ENCODE peak calls at places on chromosomes 11 and 22, in five cellular contexts. X is fibroblast of lung, W is MM.1S, J is OCI-LY7, O is neural progenitor cell. E is an unnamed sample.
A peak's percentile ranks its signal among the peaks of the same experiment; 100 is the strongest.

GRCh38 chr11:101867951-101868350 is 46.9 kb upstream of the CEP126 start:
- DNase-seq in O (no peak), J (no peak), W (no peak), X (peak; percentile 8), E (no peak)

GRCh38 chr11:106496677-106497076 is 419.2 kb downstream of the AASDHPPT start:
- DNase-seq in O (no peak), J (no peak), W (no peak), X (peak; percentile 77), E (no peak)

GRCh38 chr11:61041755-61042518 is 60.4 kb upstream of the CD5 start:
- DNase-seq in J (peak; percentile 76), X (peak; percentile 3), W (peak; percentile 90), O (peak; percentile 77), E (peak; percentile 35)

GRCh38 chr11:123801765-123802164 is 4.4 kb downstream of the OR6M1 start:
- DNase-seq in X (no peak), O (no peak), J (no peak), W (no peak), E (no peak)

GRCh38 chr22:36323182-36323854 is 64.4 kb downstream of the MYH9 start:
- DNase-seq in J (no peak), O (no peak), W (no peak), X (peak; percentile 93), E (no peak)

GRCh38 chr22:40509401-40510134 is 127.0 kb downstream of the MRTFA start:
- DNase-seq in O (no peak), W (no peak), X (peak; percentile 99), J (no peak), E (no peak)

GRCh38 chr11:69493931-69494821 is 12.7 kb downstream of the LINC01488 start:
- DNase-seq in W (no peak), J (no peak), O (no peak), X (no peak), E (no peak)

GRCh38 chr11:46564459-46564858 is 29.4 kb downstream of the AMBRA1 start:
- DNase-seq in X (peak; percentile 52), J (no peak), W (no peak), O (no peak), E (no peak)

GRCh38 chr11:103862827-103863213 is 173.6 kb upstream of the DDI1 start:
- DNase-seq in X (no peak), J (no peak), W (no peak), O (peak; percentile 13), E (no peak)

GRCh38 chr11:19938051-19938856 is 222.0 kb downstream of the DBX1 start:
- DNase-seq in O (peak; percentile 74), X (peak; percentile 65), J (peak; percentile 42), W (peak; percentile 38), E (no peak)

GRCh38 chr11:122893131-122893530 is 10.6 kb downstream of the JHY start:
- DNase-seq in W (no peak), J (no peak), X (no peak), O (no peak), E (no peak)

GRCh38 chr11:66723693-66724092 is 5.3 kb downstream of the SPTBN2 start:
- DNase-seq in W (no peak), X (no peak), J (no peak), O (no peak), E (no peak)

GRCh38 chr11:118623291-118623655 is 15.9 kb downstream of the PHLDB1 start:
- DNase-seq in W (no peak), J (no peak), O (no peak), X (no peak), E (no peak)

GRCh38 chr11:77842451-77843121 is 21.6 kb downstream of the AAMDC start:
- DNase-seq in J (no peak), W (no peak), X (no peak), O (no peak), E (no peak)

GRCh38 chr11:67996622-67997459 is 7.1 kb downstream of the UNC93B1 start:
- DNase-seq in W (peak; percentile 73), X (peak; percentile 46), O (peak; percentile 86), J (peak; percentile 89), E (peak; percentile 71)

GRCh38 chr11:27571151-27571840 is 64.7 kb upstream of the LIN7C start:
- DNase-seq in J (no peak), X (peak; percentile 85), W (no peak), O (no peak), E (no peak)

GRCh38 chr11:128621491-128622136 is 34.3 kb upstream of the ETS1 start:
- DNase-seq in W (no peak), O (no peak), J (no peak), X (peak; percentile 97), E (no peak)

GRCh38 chr22:31206896-31207687 is 5.0 kb upstream of the LIMK2 start:
- DNase-seq in O (no peak), J (no peak), W (no peak), X (no peak), E (no peak)

GRCh38 chr11:93123351-93123898 is 74.4 kb downstream of the SLC36A4 start:
- DNase-seq in J (no peak), X (peak; percentile 68), W (no peak), O (no peak), E (no peak)

GRCh38 chr11:57444362-57445074 is 15.8 kb upstream of the RTN4RL2 start:
- DNase-seq in O (no peak), X (no peak), W (no peak), J (no peak), E (no peak)

GRCh38 chr11:125376117-125376516 is 119.9 kb downstream of the FEZ1 start:
- DNase-seq in O (no peak), X (no peak), J (no peak), W (peak; percentile 42), E (no peak)

GRCh38 chr11:67349927-67350465 is 3.4 kb downstream of the POLD4 start:
- DNase-seq in W (no peak), X (no peak), J (no peak), O (no peak), E (no peak)

GRCh38 chr22:49620003-49620556 is 207.6 kb downstream of the BRD1 start:
- DNase-seq in O (no peak), J (no peak), X (no peak), W (no peak), E (no peak)

GRCh38 chr11:112238041-112238440 is 11.8 kb downstream of the PTS start:
- DNase-seq in J (no peak), O (no peak), W (no peak), X (no peak), E (no peak)

GRCh38 chr11:96082002-96082899 is 158.3 kb upstream of the MTMR2 start:
- DNase-seq in W (no peak), X (no peak), O (no peak), J (no peak), E (no peak)

GRCh38 chr11:65111537-65112225 is at the start of gene TM7SF2:
- DNase-seq in O (peak; percentile 99), J (peak; percentile 97), X (peak; percentile 90), W (peak; percentile 98), E (peak; percentile 93)

GRCh38 chr11:75582461-75582934 is 20.4 kb downstream of the SERPINH1 start:
- DNase-seq in J (no peak), O (no peak), W (no peak), X (no peak), E (no peak)

GRCh38 chr22:44795701-44796630 is 43.6 kb downstream of the ARHGAP8 start:
- DNase-seq in O (no peak), J (no peak), W (no peak), X (no peak), E (no peak)

GRCh38 chr11:91819195-91819594 is 405.4 kb upstream of the FAT3 start:
- DNase-seq in W (no peak), X (no peak), O (no peak), J (no peak), E (no peak)

GRCh38 chr11:110431212-110432073 is 1.7 kb downstream of the FDX1 start:
- DNase-seq in O (peak; percentile 2), W (peak; percentile 56), J (peak; percentile 48), X (peak; percentile 39), E (no peak)

GRCh38 chr11:110428040-110428439 is 1.7 kb upstream of the FDX1 start:
- DNase-seq in O (no peak), W (no peak), J (no peak), X (no peak), E (no peak)

GRCh38 chr11:110429614-110430266 is at the start of gene FDX1:
- DNase-seq in X (peak; percentile 76), J (peak; percentile 94), W (peak; percentile 85), O (peak; percentile 96), E (peak; percentile 89)

GRCh38 chr11:110430267-110431211 is 791 bp downstream of the FDX1 start:
- DNase-seq in W (peak; percentile 27), O (peak; percentile 12), X (peak; percentile 50), J (peak; percentile 45), E (peak; percentile 12)

DNA sequence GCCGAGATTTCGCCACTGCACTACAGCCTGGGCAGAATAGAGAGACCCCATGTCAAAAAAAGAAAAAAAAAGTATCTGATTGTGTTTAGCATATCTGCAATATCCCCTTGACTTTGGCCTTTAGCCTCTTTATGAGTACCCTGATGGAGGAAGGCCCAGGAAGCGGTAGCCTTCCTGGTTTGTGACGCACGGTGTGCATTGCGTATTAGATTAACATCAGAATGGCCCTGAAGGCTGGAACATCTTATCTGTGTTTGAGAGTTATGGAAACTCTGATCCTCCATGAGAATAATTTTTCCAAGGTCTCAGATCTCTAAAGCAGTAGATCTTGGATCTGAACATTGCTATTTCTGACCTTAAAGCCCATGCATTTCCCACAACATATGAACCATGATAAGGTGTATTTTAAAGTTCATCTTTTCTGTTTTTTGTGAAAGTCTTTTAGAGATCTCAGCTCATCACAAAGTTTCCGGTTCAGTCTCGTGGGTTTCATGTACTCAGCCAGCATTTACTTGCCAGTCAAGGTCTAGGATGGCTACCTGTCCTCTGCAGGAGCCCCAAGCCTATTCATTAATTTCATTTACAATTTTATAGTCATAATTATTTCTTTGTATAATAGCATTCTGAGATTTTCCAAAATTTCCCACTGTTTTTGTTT is 663 bp upstream of the FDX1 start:
- DNase-seq in J (peak; percentile 41), X (no peak), O (no peak), W (peak; percentile 34), E (no peak)
- H2AFZ ChIP-seq in J (peak overlapping the region; percentile 99), X (no peak overlapping the region), O (peak overlapping the region; percentile 90), W (peak overlapping the region; percentile 70), E (peak overlapping the region; percentile 88)

GRCh38 chr11:12673601-12673923 is 659 bp upstream of the TEAD1 start:
- DNase-seq in O (no peak), W (peak; percentile 18), J (no peak), X (no peak), E (no peak)
- H2AFZ ChIP-seq in O (peak overlapping the region; percentile 73), W (peak overlapping the region; percentile 94), J (peak overlapping the region; percentile 86), X (peak overlapping the region; percentile 85), E (peak overlapping the region; percentile 83)

GRCh38 chr22:19766506-19767426 is 6.2 kb downstream of the TBX1 start:
- DNase-seq in W (peak; percentile 30), X (no peak), O (peak; percentile 56), J (peak; percentile 60), E (no peak)
- H2AFZ ChIP-seq in W (no peak overlapping the region), X (no peak overlapping the region), O (peak overlapping the region; percentile 42), J (no peak overlapping the region), E (peak overlapping the region; percentile 66)

DNA sequence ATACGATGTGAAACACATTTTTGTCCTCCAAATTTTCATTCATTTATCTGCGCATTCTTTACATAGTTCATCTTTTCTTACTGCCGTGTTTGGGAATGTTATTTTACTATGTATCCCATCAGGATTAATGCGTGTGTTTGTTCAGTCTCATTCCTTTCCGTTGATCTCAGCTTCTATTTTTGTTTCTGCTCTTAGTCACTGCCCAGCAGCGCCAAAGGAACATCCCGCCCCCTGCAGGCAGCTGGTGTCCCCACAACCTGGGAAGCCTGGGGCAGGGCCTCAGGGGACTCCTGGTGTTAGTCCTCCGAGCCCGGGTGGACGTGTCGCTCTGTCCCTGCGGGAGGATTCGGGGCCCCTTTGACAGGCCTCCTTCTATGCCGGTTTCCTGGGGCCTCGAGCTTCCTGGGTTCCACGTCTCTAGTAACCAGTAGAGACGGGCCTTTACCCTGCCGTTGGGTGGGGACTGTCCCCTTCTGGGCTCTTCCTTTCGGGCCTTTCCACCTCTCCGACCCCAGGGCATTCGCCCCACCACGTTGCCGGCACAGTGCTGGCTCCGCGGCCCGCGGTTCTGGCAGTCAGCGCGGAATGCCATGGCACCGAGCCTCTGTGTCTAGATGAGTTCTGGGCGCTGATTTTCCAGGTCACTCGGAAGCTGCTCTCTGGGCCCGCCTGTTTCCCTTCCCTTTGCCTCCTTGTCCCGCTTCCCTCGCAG is 39.8 kb downstream of the WEE1 start:
- DNase-seq in X (peak; percentile 98), W (peak; percentile 87), O (peak; percentile 94), J (peak; percentile 92), E (peak; percentile 88)
- H2AFZ ChIP-seq in X (peak overlapping the region; percentile 43), W (peak overlapping the region; percentile 94), O (peak overlapping the region; percentile 90), J (peak overlapping the region; percentile 63), E (peak overlapping the region; percentile 62)

E was measured in neuronal stem cell.